ENCODE peak calls at places on chromosomes 11 and 22, in seven cellular contexts. One of them, this sample, is unnamed.

GRCh38 chr11:60739114-60739513 is 14.6 kb downstream of the MS4A18 start:
- ATAC-seq in central memory CD8-positive, alpha-beta T cell: no peak
- ATAC-seq in thoracic aorta: no peak
- ATAC-seq in SK-N-SH treated with all-trans-retinoic acid at 6 μM for 48 hours: no peak
- ATAC-seq in left ventricle myocardium superior: no peak
- ATAC-seq in HepG2: peak
- ATAC-seq in naive thymus-derived CD8-positive, alpha-beta T cell: no peak
- ATAC-seq in this sample: no peak

GRCh38 chr22:30837531-30837930 is 131.0 kb downstream of the MORC2 start:
- ATAC-seq in central memory CD8-positive, alpha-beta T cell: no peak
- ATAC-seq in thoracic aorta: no peak
- ATAC-seq in SK-N-SH treated with all-trans-retinoic acid at 6 μM for 48 hours: no peak
- ATAC-seq in left ventricle myocardium superior: no peak
- ATAC-seq in HepG2: no peak
- ATAC-seq in naive thymus-derived CD8-positive, alpha-beta T cell: no peak
- ATAC-seq in this sample: no peak

GRCh38 chr11:20089796-20090653 is 70.2 kb downstream of the DBX1 start:
- ATAC-seq in central memory CD8-positive, alpha-beta T cell: no peak
- ATAC-seq in thoracic aorta: no peak
- ATAC-seq in SK-N-SH treated with all-trans-retinoic acid at 6 μM for 48 hours: peak
- ATAC-seq in left ventricle myocardium superior: peak
- ATAC-seq in HepG2: no peak
- ATAC-seq in naive thymus-derived CD8-positive, alpha-beta T cell: no peak
- ATAC-seq in this sample: no peak

GRCh38 chr11:70323811-70324210 is 53.3 kb downstream of the PPFIA1 start:
- ATAC-seq in central memory CD8-positive, alpha-beta T cell: no peak
- ATAC-seq in thoracic aorta: no peak
- ATAC-seq in SK-N-SH treated with all-trans-retinoic acid at 6 μM for 48 hours: peak
- ATAC-seq in left ventricle myocardium superior: no peak
- ATAC-seq in HepG2: no peak
- ATAC-seq in naive thymus-derived CD8-positive, alpha-beta T cell: no peak
- ATAC-seq in this sample: no peak

GRCh38 chr11:26043665-26044064 is 288.3 kb upstream of the ANO3 start:
- ATAC-seq in central memory CD8-positive, alpha-beta T cell: no peak
- ATAC-seq in thoracic aorta: no peak
- ATAC-seq in SK-N-SH treated with all-trans-retinoic acid at 6 μM for 48 hours: no peak
- ATAC-seq in left ventricle myocardium superior: no peak
- ATAC-seq in HepG2: no peak
- ATAC-seq in naive thymus-derived CD8-positive, alpha-beta T cell: no peak
- ATAC-seq in this sample: no peak

GRCh38 chr22:19766506-19767426 is 6.2 kb downstream of the TBX1 start:
- ATAC-seq in central memory CD8-positive, alpha-beta T cell: peak
- ATAC-seq in thoracic aorta: no peak
- ATAC-seq in SK-N-SH treated with all-trans-retinoic acid at 6 μM for 48 hours: peak
- ATAC-seq in left ventricle myocardium superior: peak
- ATAC-seq in HepG2: peak
- ATAC-seq in naive thymus-derived CD8-positive, alpha-beta T cell: peak
- ATAC-seq in this sample: peak

GRCh38 chr11:78291754-78292108 is 103.0 kb downstream of the USP35 start:
- ATAC-seq in central memory CD8-positive, alpha-beta T cell: peak
- ATAC-seq in thoracic aorta: no peak
- ATAC-seq in SK-N-SH treated with all-trans-retinoic acid at 6 μM for 48 hours: no peak
- ATAC-seq in left ventricle myocardium superior: no peak
- ATAC-seq in HepG2: no peak
- ATAC-seq in naive thymus-derived CD8-positive, alpha-beta T cell: no peak
- ATAC-seq in this sample: peak

GRCh38 chr22:45207981-45208664 is 32.6 kb downstream of the KIAA0930 start:
- ATAC-seq in central memory CD8-positive, alpha-beta T cell: no peak
- ATAC-seq in thoracic aorta: no peak
- ATAC-seq in SK-N-SH treated with all-trans-retinoic acid at 6 μM for 48 hours: no peak
- ATAC-seq in left ventricle myocardium superior: no peak
- ATAC-seq in HepG2: no peak
- ATAC-seq in naive thymus-derived CD8-positive, alpha-beta T cell: no peak
- ATAC-seq in this sample: no peak

GRCh38 chr11:131668867-131669780 is 298.7 kb downstream of the NTM start:
- ATAC-seq in central memory CD8-positive, alpha-beta T cell: no peak
- ATAC-seq in thoracic aorta: no peak
- ATAC-seq in SK-N-SH treated with all-trans-retinoic acid at 6 μM for 48 hours: peak
- ATAC-seq in left ventricle myocardium superior: peak
- ATAC-seq in HepG2: peak
- ATAC-seq in naive thymus-derived CD8-positive, alpha-beta T cell: no peak
- ATAC-seq in this sample: peak

GRCh38 chr11:20065040-20065805 is 95.1 kb downstream of the DBX1 start:
- ATAC-seq in central memory CD8-positive, alpha-beta T cell: no peak
- ATAC-seq in thoracic aorta: no peak
- ATAC-seq in SK-N-SH treated with all-trans-retinoic acid at 6 μM for 48 hours: no peak
- ATAC-seq in left ventricle myocardium superior: peak
- ATAC-seq in HepG2: no peak
- ATAC-seq in naive thymus-derived CD8-positive, alpha-beta T cell: no peak
- ATAC-seq in this sample: no peak

GRCh38 chr11:129620705-129621104 is 194.9 kb upstream of the TMEM45B start:
- ATAC-seq in central memory CD8-positive, alpha-beta T cell: no peak
- ATAC-seq in thoracic aorta: no peak
- ATAC-seq in SK-N-SH treated with all-trans-retinoic acid at 6 μM for 48 hours: no peak
- ATAC-seq in left ventricle myocardium superior: no peak
- ATAC-seq in HepG2: no peak
- ATAC-seq in naive thymus-derived CD8-positive, alpha-beta T cell: no peak
- ATAC-seq in this sample: no peak

GRCh38 chr22:45880732-45881523 is 96.0 kb downstream of the WNT7B start:
- ATAC-seq in central memory CD8-positive, alpha-beta T cell: no peak
- ATAC-seq in thoracic aorta: no peak
- ATAC-seq in SK-N-SH treated with all-trans-retinoic acid at 6 μM for 48 hours: no peak
- ATAC-seq in left ventricle myocardium superior: no peak
- ATAC-seq in HepG2: peak
- ATAC-seq in naive thymus-derived CD8-positive, alpha-beta T cell: no peak
- ATAC-seq in this sample: no peak

GRCh38 chr11:14835491-14836105 is 56.4 kb downstream of the CYP2R1 start:
- ATAC-seq in central memory CD8-positive, alpha-beta T cell: no peak
- ATAC-seq in thoracic aorta: no peak
- ATAC-seq in SK-N-SH treated with all-trans-retinoic acid at 6 μM for 48 hours: no peak
- ATAC-seq in left ventricle myocardium superior: no peak
- ATAC-seq in HepG2: no peak
- ATAC-seq in naive thymus-derived CD8-positive, alpha-beta T cell: no peak
- ATAC-seq in this sample: peak

GRCh38 chr11:92717240-92717639 is 252.2 kb upstream of the MTNR1B start:
- ATAC-seq in central memory CD8-positive, alpha-beta T cell: no peak
- ATAC-seq in thoracic aorta: no peak
- ATAC-seq in SK-N-SH treated with all-trans-retinoic acid at 6 μM for 48 hours: no peak
- ATAC-seq in left ventricle myocardium superior: no peak
- ATAC-seq in HepG2: no peak
- ATAC-seq in naive thymus-derived CD8-positive, alpha-beta T cell: no peak
- ATAC-seq in this sample: no peak

GRCh38 chr11:124541204-124541603 is 2.2 kb downstream of the OR8B12 start:
- ATAC-seq in central memory CD8-positive, alpha-beta T cell: no peak
- ATAC-seq in thoracic aorta: no peak
- ATAC-seq in SK-N-SH treated with all-trans-retinoic acid at 6 μM for 48 hours: no peak
- ATAC-seq in left ventricle myocardium superior: no peak
- ATAC-seq in HepG2: no peak
- ATAC-seq in naive thymus-derived CD8-positive, alpha-beta T cell: no peak
- ATAC-seq in this sample: no peak

GRCh38 chr11:105100206-105100605 is 39.4 kb downstream of the CARD18 start:
- ATAC-seq in central memory CD8-positive, alpha-beta T cell: peak
- ATAC-seq in thoracic aorta: no peak
- ATAC-seq in SK-N-SH treated with all-trans-retinoic acid at 6 μM for 48 hours: no peak
- ATAC-seq in left ventricle myocardium superior: no peak
- ATAC-seq in HepG2: no peak
- ATAC-seq in naive thymus-derived CD8-positive, alpha-beta T cell: no peak
- ATAC-seq in this sample: peak

GRCh38 chr22:46894081-46894671 is 131.7 kb downstream of the TBC1D22A start:
- ATAC-seq in central memory CD8-positive, alpha-beta T cell: no peak
- ATAC-seq in thoracic aorta: no peak
- ATAC-seq in SK-N-SH treated with all-trans-retinoic acid at 6 μM for 48 hours: no peak
- ATAC-seq in left ventricle myocardium superior: peak
- ATAC-seq in HepG2: peak
- ATAC-seq in naive thymus-derived CD8-positive, alpha-beta T cell: no peak
- ATAC-seq in this sample: no peak

GRCh38 chr11:19557720-19558140 is 154.9 kb upstream of the NAV2 start:
- ATAC-seq in central memory CD8-positive, alpha-beta T cell: no peak
- ATAC-seq in thoracic aorta: peak
- ATAC-seq in SK-N-SH treated with all-trans-retinoic acid at 6 μM for 48 hours: peak
- ATAC-seq in left ventricle myocardium superior: peak
- ATAC-seq in HepG2: peak
- ATAC-seq in naive thymus-derived CD8-positive, alpha-beta T cell: no peak
- ATAC-seq in this sample: peak

GRCh38 chr11:109140426-109140825 is 281.6 kb upstream of the C11orf87 start:
- ATAC-seq in central memory CD8-positive, alpha-beta T cell: no peak
- ATAC-seq in thoracic aorta: no peak
- ATAC-seq in SK-N-SH treated with all-trans-retinoic acid at 6 μM for 48 hours: no peak
- ATAC-seq in left ventricle myocardium superior: no peak
- ATAC-seq in HepG2: no peak
- ATAC-seq in naive thymus-derived CD8-positive, alpha-beta T cell: no peak
- ATAC-seq in this sample: no peak

GRCh38 chr11:17649696-17650600 is 69.4 kb upstream of the MYOD1 start:
- ATAC-seq in central memory CD8-positive, alpha-beta T cell: no peak
- ATAC-seq in thoracic aorta: no peak
- ATAC-seq in SK-N-SH treated with all-trans-retinoic acid at 6 μM for 48 hours: no peak
- ATAC-seq in left ventricle myocardium superior: no peak
- ATAC-seq in HepG2: peak
- ATAC-seq in naive thymus-derived CD8-positive, alpha-beta T cell: no peak
- ATAC-seq in this sample: no peak

GRCh38 chr11:95908826-95909225 is 15.1 kb downstream of the MTMR2 start:
- ATAC-seq in central memory CD8-positive, alpha-beta T cell: no peak
- ATAC-seq in thoracic aorta: no peak
- ATAC-seq in SK-N-SH treated with all-trans-retinoic acid at 6 μM for 48 hours: no peak
- ATAC-seq in left ventricle myocardium superior: no peak
- ATAC-seq in HepG2: no peak
- ATAC-seq in naive thymus-derived CD8-positive, alpha-beta T cell: no peak
- ATAC-seq in this sample: no peak

GRCh38 chr22:39693943-39694500 is 123.5 kb downstream of the CACNA1I start:
- ATAC-seq in central memory CD8-positive, alpha-beta T cell: no peak
- ATAC-seq in thoracic aorta: no peak
- ATAC-seq in SK-N-SH treated with all-trans-retinoic acid at 6 μM for 48 hours: no peak
- ATAC-seq in left ventricle myocardium superior: no peak
- ATAC-seq in HepG2: no peak
- ATAC-seq in naive thymus-derived CD8-positive, alpha-beta T cell: no peak
- ATAC-seq in this sample: no peak

GRCh38 chr11:33521384-33521783 is 179.2 kb downstream of the C11orf91 start:
- ATAC-seq in central memory CD8-positive, alpha-beta T cell: no peak
- ATAC-seq in thoracic aorta: no peak
- ATAC-seq in SK-N-SH treated with all-trans-retinoic acid at 6 μM for 48 hours: no peak
- ATAC-seq in left ventricle myocardium superior: no peak
- ATAC-seq in HepG2: no peak
- ATAC-seq in naive thymus-derived CD8-positive, alpha-beta T cell: no peak
- ATAC-seq in this sample: no peak

GRCh38 chr11:118896472-118896913 is 12.8 kb downstream of the CXCR5 start:
- ATAC-seq in central memory CD8-positive, alpha-beta T cell: no peak
- ATAC-seq in thoracic aorta: no peak
- ATAC-seq in SK-N-SH treated with all-trans-retinoic acid at 6 μM for 48 hours: no peak
- ATAC-seq in left ventricle myocardium superior: no peak
- ATAC-seq in HepG2: peak
- ATAC-seq in naive thymus-derived CD8-positive, alpha-beta T cell: no peak
- ATAC-seq in this sample: no peak

GRCh38 chr11:106961518-106961917 is 56.8 kb downstream of the GUCY1A2 start:
- ATAC-seq in central memory CD8-positive, alpha-beta T cell: no peak
- ATAC-seq in thoracic aorta: no peak
- ATAC-seq in SK-N-SH treated with all-trans-retinoic acid at 6 μM for 48 hours: peak
- ATAC-seq in left ventricle myocardium superior: no peak
- ATAC-seq in HepG2: no peak
- ATAC-seq in naive thymus-derived CD8-positive, alpha-beta T cell: no peak
- ATAC-seq in this sample: no peak

GRCh38 chr11:114605370-114605769 is 9.8 kb upstream of the NXPE4 start:
- ATAC-seq in central memory CD8-positive, alpha-beta T cell: no peak
- ATAC-seq in thoracic aorta: no peak
- ATAC-seq in SK-N-SH treated with all-trans-retinoic acid at 6 μM for 48 hours: no peak
- ATAC-seq in left ventricle myocardium superior: no peak
- ATAC-seq in HepG2: no peak
- ATAC-seq in naive thymus-derived CD8-positive, alpha-beta T cell: no peak
- ATAC-seq in this sample: no peak

GRCh38 chr11:123386746-123387510 is 43.1 kb upstream of the GRAMD1B start:
- ATAC-seq in central memory CD8-positive, alpha-beta T cell: no peak
- ATAC-seq in thoracic aorta: no peak
- ATAC-seq in SK-N-SH treated with all-trans-retinoic acid at 6 μM for 48 hours: peak
- ATAC-seq in left ventricle myocardium superior: no peak
- ATAC-seq in HepG2: no peak
- ATAC-seq in naive thymus-derived CD8-positive, alpha-beta T cell: no peak
- ATAC-seq in this sample: no peak

GRCh38 chr11:110409174-110409573 is 20.6 kb upstream of the FDX1 start:
- ATAC-seq in central memory CD8-positive, alpha-beta T cell: no peak
- ATAC-seq in thoracic aorta: no peak
- ATAC-seq in SK-N-SH treated with all-trans-retinoic acid at 6 μM for 48 hours: no peak
- ATAC-seq in left ventricle myocardium superior: no peak
- ATAC-seq in HepG2: no peak
- ATAC-seq in naive thymus-derived CD8-positive, alpha-beta T cell: no peak
- ATAC-seq in this sample: no peak

This sample was measured in activated T-helper 17 cell treated with anti-CD3 and anti-CD28 coated beads, Interleukin-2, amount 50 U/mL, for 72 hours.